ENCODE peak calls at places on chromosomes 11 and 22, in four cellular contexts. T is H1, H is K562, D is GM12878. G is an unnamed sample.

GRCh38 chr22:27667121-27667843 is 134.3 kb downstream of the MN1 start:
- DNase-seq in H (no peak), T (no peak), D (no peak), G (no peak)

GRCh38 chr11:94737171-94737611 is 31.0 kb upstream of the AMOTL1 start:
- DNase-seq in H (no peak), T (no peak), D (no peak), G (no peak)

GRCh38 chr11:8917157-8917820 is 6.3 kb downstream of the AKIP1 start:
- DNase-seq in T (no peak), D (no peak), H (no peak), G (no peak)

GRCh38 chr11:117875397-117876048 is 935 bp downstream of the FXYD6 start:
- DNase-seq in D (no peak), H (no peak), T (no peak), G (no peak)

GRCh38 chr11:44978961-44979331 is 28.3 kb upstream of the TP53I11 start:
- DNase-seq in D (no peak), H (no peak), T (no peak), G (no peak)

GRCh38 chr22:41668971-41669911 is 19.4 kb downstream of the SNU13 start:
- DNase-seq in D (no peak), T (no peak), H (no peak), G (no peak)

GRCh38 chr22:46592390-46592872 is 27.8 kb upstream of the GRAMD4 start:
- DNase-seq in D (no peak), H (peak), T (no peak), G (no peak)

GRCh38 chr22:23649071-23649501 is 17.0 kb upstream of the DRICH1 start:
- DNase-seq in D (no peak), H (no peak), T (no peak), G (no peak)

GRCh38 chr11:40387240-40387980 is 1072.0 kb downstream of the LRRC4C start:
- DNase-seq in H (no peak), D (no peak), T (no peak), G (no peak)

GRCh38 chr11:12123177-12123576 is 12.8 kb downstream of the MICAL2 start:
- DNase-seq in T (no peak), D (no peak), H (no peak), G (no peak)

GRCh38 chr11:118971646-118972045 is at the start of gene FOXR1:
- DNase-seq in T (no peak), D (no peak), H (no peak), G (no peak)

GRCh38 chr11:101401245-101401644 is 182.6 kb downstream of the TRPC6 start:
- DNase-seq in D (no peak), T (no peak), H (no peak), G (no peak)

GRCh38 chr11:33867996-33868645 is 23.8 kb downstream of the LMO2 start:
- DNase-seq in D (no peak), H (no peak), T (no peak), G (no peak)

DNA sequence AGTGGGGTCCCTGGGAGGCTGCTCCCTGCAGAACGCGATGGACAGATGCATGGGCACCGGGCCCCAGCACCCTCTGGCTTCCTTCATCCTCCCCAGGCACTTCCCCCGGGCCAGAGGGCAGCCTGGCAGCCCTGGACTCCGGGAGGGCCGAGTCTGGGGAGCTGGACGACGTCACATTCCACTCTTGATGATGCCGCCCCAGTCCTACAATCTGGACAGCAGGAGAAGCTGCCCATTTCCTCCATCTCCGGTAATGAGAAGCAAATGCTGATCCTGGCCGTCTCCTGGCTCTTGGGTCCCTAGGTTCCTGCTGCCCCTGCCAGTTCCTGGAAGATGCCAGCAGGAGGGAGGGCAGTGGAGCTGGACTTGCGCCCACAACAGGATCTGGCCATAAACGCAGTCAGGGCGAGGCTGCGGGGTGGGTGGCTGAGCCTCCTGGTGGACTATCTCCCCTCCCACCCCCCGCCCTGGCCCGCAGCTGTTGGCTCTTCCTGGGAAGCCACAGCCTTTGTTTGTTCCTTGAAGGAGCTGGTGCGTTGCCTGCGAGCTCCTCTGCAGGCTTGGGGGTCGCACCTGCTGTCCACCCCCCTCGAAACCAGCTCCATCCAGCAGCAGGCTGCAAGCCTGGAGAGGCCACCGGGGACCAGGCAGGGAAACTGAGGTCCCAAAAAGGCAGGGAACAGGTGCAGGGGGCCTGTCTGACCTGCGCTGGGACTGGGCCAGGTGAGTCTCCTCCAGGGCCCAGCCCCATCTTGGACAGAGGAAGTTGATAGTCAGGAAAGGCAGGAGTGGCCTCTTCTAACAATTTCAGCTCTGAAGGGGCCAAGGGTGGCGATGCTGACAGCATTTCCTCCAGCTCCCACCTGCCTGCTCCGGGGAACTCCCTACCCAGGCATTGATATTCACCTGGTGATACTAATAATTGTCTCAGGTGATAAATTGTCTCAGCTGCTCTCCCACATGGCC is 17.9 kb upstream of the MUC6 start:
- DNase-seq in T (no peak), D (no peak), H (no peak), G (no peak)
- TF ChIP-seq EGR1 in T (no peak), D (no peak), H (no peak), G (no peak)

GRCh38 chr11:6603287-6604080 is at the start of the genes ILK and RRP8:
- DNase-seq in H (peak), T (no peak), D (peak), G (peak)
- TF ChIP-seq POLR2A in H (peak), T (peak), D (peak), G (peak)

GRCh38 chr11:74031310-74031676 is 22.4 kb upstream of the UCP3 start:
- DNase-seq in T (no peak), H (no peak), D (no peak), G (no peak)
- H2AFZ ChIP-seq in T (no peak), H (no peak), D (peak), G (no peak)

DNA sequence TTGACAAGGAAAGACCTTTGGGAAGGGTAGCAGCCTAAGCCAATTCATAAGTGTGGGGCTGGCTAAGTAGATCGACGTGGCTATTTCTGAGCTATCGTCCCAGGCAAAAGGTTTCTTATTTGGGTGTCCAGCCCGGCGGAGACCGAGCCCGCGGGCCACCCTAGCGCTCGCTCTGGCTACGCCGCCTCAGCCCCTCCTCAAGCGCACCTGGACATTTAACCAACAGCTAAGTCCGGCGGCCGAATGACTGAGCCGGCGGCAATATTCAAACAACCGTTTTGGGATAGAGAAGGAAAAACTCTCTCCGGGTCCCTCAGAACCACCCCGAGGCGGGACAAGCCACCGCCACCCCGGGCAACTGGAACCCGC is 457 bp downstream of the RNF141 start:
- DNase-seq in D (no peak), H (peak), T (no peak), G (no peak)
- TF ChIP-seq EGR1 in D (no peak), H (no peak), T (no peak), G (no peak)

GRCh38 chr22:26586556-26587325 is 3.2 kb downstream of the TPST2 start:
- DNase-seq in H (peak), D (no peak), T (no peak), G (no peak)
- TF ChIP-seq POLR2A in H (no peak), D (no peak), T (no peak), G (no peak)

GRCh38 chr11:124895471-124895971 is 2.1 kb downstream of the ROBO4 start:
- DNase-seq in H (no peak), T (no peak), D (no peak), G (no peak)

GRCh38 chr11:124897681-124898680 is at the start of gene ROBO4:
- DNase-seq in D (no peak), H (no peak), T (no peak), G (peak)

GRCh38 chr11:124896071-124896750 is 1.5 kb downstream of the ROBO4 start:
- DNase-seq in H (no peak), T (no peak), D (no peak), G (no peak)

GRCh38 chr11:124898711-124899110 is 1.0 kb upstream of the ROBO4 start:
- DNase-seq in T (no peak), D (no peak), H (no peak), G (no peak)

GRCh38 chr11:124896821-124897391 is 759 bp downstream of the ROBO4 start:
- DNase-seq in T (no peak), H (no peak), D (no peak), G (no peak)
- H2AFZ ChIP-seq in T (no peak), H (no peak), D (no peak), G (no peak)

GRCh38 chr22:44729391-44730012 is 22.9 kb upstream of the ARHGAP8 start:
- DNase-seq in T (no peak), H (no peak), D (no peak), G (no peak)
- TF ChIP-seq EGR1 in T (no peak), H (no peak), D (no peak), G (no peak)